ENCODE peak calls at places on chromosomes 16 and 17, in nine cellular contexts. R is non-pigmented ciliary epithelial cell; Z is mesenteric fat pad; U is ELF-1; C is naive thymus-derived CD8-positive, alpha-beta T cell; X is neural progenitor cell; E is NCI-H1048; T is body of pancreas; A is GM20000. Y is an unnamed sample.

GRCh38 chr16:53773150-53773846 is 69.3 kb downstream of the FTO start:
- DNase-seq in R (no peak), Z (no peak), U (peak; percentile 31), C (peak; percentile 1), X (peak; percentile 70), E (no peak), T (peak; percentile 75), A (peak; percentile 38), Y (no peak)

GRCh38 chr16:14559809-14560227 is 70.2 kb downstream of the PARN start:
- DNase-seq in R (no peak), Z (no peak), U (no peak), C (no peak), X (no peak), E (no peak), T (peak; percentile 71), A (no peak), Y (no peak)

GRCh38 chr16:67040906-67041305 is 12.0 kb downstream of the CBFB start:
- DNase-seq in R (no peak), Z (no peak), U (no peak), C (no peak), X (no peak), E (no peak), T (no peak), A (no peak), Y (no peak)

GRCh38 chr17:49471089-49471683 is 23.9 kb upstream of the NGFR start:
- DNase-seq in R (no peak), Z (no peak), U (peak; percentile 67), C (no peak), X (peak; percentile 52), E (no peak), T (no peak), A (no peak), Y (no peak)

GRCh38 chr16:75931043-75931442 is 204.8 kb upstream of the CPHXL start:
- DNase-seq in R (peak; percentile 89), Z (no peak), U (no peak), C (no peak), X (no peak), E (no peak), T (no peak), A (no peak), Y (no peak)

GRCh38 chr17:82858376-82859126 is 18.7 kb upstream of the ZNF750 start:
- DNase-seq in R (no peak), Z (no peak), U (peak; percentile 93), C (no peak), X (no peak), E (no peak), T (no peak), A (no peak), Y (no peak)

GRCh38 chr16:69428652-69429051 is 4.2 kb downstream of the CYB5B start:
- DNase-seq in R (no peak), Z (no peak), U (no peak), C (no peak), X (no peak), E (no peak), T (no peak), A (no peak), Y (no peak)

GRCh38 chr16:81798311-81799137 is 19.4 kb downstream of the PLCG2 start:
- DNase-seq in R (no peak), Z (no peak), U (peak; percentile 20), C (no peak), X (no peak), E (no peak), T (no peak), A (peak; percentile 70), Y (no peak)

GRCh38 chr17:81569986-81570514 is 17.9 kb upstream of the FAAP100 start:
- DNase-seq in R (no peak), Z (no peak), U (no peak), C (no peak), X (no peak), E (no peak), T (no peak), A (no peak), Y (no peak)

GRCh38 chr17:37512442-37513070 is 22.9 kb downstream of the DUSP14 start:
- DNase-seq in R (no peak), Z (no peak), U (no peak), C (no peak), X (no peak), E (no peak), T (no peak), A (no peak), Y (no peak)

GRCh38 chr16:7506363-7506762 is 173.7 kb downstream of the RBFOX1 start:
- DNase-seq in R (no peak), Z (no peak), U (no peak), C (no peak), X (no peak), E (no peak), T (no peak), A (no peak), Y (no peak)

GRCh38 chr16:87541004-87541881 is 48.4 kb upstream of the ZCCHC14 start:
- DNase-seq in R (peak; percentile 14), Z (no peak), U (no peak), C (no peak), X (peak; percentile 36), E (no peak), T (peak; percentile 33), A (no peak), Y (peak; percentile 94)

GRCh38 chr16:11759163-11759834 is 16.6 kb upstream of the TXNDC11 start:
- DNase-seq in R (no peak), Z (no peak), U (no peak), C (no peak), X (no peak), E (no peak), T (peak; percentile 82), A (no peak), Y (no peak)

GRCh38 chr16:67437513-67437912 is 6.6 kb downstream of the HSD11B2 start:
- DNase-seq in R (no peak), Z (no peak), U (no peak), C (no peak), X (no peak), E (no peak), T (no peak), A (peak; percentile 52), Y (no peak)

GRCh38 chr17:18248811-18249210 is 9.7 kb downstream of the FLII start:
- DNase-seq in R (no peak), Z (no peak), U (no peak), C (no peak), X (no peak), E (no peak), T (no peak), A (no peak), Y (no peak)

Y was measured in coronary artery.